ENCODE peak calls at places on chromosome 18, in ten cellular contexts. O is fibroblast of lung, A is transverse colon, I is astrocyte, W is MM.1S, B is heart left ventricle, M is cardiac muscle cell, H is upper lobe of right lung, R is aorta, D is mucosa of descending colon. V is an unnamed sample. For H3K4me1, the result is how much of the 10 kb centered on the place peaks cover.

GRCh38 chr18:46400449-46400848 is 256.6 kb downstream of the LOXHD1 start:
- DNase-seq in O (no peak), A (no peak), I (no peak), W (no peak), B (no peak), M (no peak), H (no peak), R (no peak), D (no peak), V (no peak)

GRCh38 chr18:28108801-28109200 is 68.1 kb downstream of the CDH2 start:
- DNase-seq in O (peak), A (no peak), I (peak), W (no peak), B (no peak), M (no peak), H (no peak), R (no peak), D (no peak), V (no peak)

GRCh38 chr18:9094307-9095226 is 7.9 kb upstream of the NDUFV2 start:
- DNase-seq in O (peak), A (no peak), I (peak), W (no peak), B (no peak), M (no peak), H (no peak), R (no peak), D (no peak), V (no peak)

GRCh38 chr18:76491436-76491800 is 3.6 kb downstream of the ZNF516 start:
- DNase-seq in O (peak), A (peak), I (peak), W (peak), B (peak), M (peak), H (peak), R (peak), D (peak), V (peak)

GRCh38 chr18:54558609-54559585 is 32.1 kb upstream of the DYNAP start:
- DNase-seq in O (peak), A (no peak), I (peak), W (peak), B (no peak), M (peak), H (no peak), R (no peak), D (no peak), V (no peak)

GRCh38 chr18:61921621-61922235 is 28.9 kb upstream of the RNF152 start:
- DNase-seq in O (no peak), A (no peak), I (no peak), W (no peak), B (no peak), M (no peak), H (no peak), R (no peak), D (no peak), V (no peak)

GRCh38 chr18:23935804-23936203 is 78.8 kb upstream of the TTC39C start:
- DNase-seq in O (no peak), A (peak), I (no peak), W (no peak), B (no peak), M (no peak), H (no peak), R (no peak), D (no peak), V (no peak)

GRCh38 chr18:73990241-73990640 is 157.4 kb downstream of the FBXO15 start:
- DNase-seq in O (no peak), A (no peak), I (no peak), W (no peak), B (no peak), M (no peak), H (no peak), R (no peak), D (no peak), V (no peak)

GRCh38 chr18:79405019-79405780 is 9.5 kb downstream of the NFATC1 start:
- DNase-seq in O (no peak), A (no peak), I (no peak), W (no peak), B (no peak), M (no peak), H (peak), R (peak), D (peak), V (no peak)

GRCh38 chr18:50654658-50655550 is 95.0 kb downstream of the MAPK4 start:
- DNase-seq in O (no peak), A (no peak), I (no peak), W (no peak), B (no peak), M (peak), H (no peak), R (no peak), D (no peak), V (peak)

GRCh38 chr18:8040021-8040420 is 472.9 kb downstream of the PTPRM start:
- DNase-seq in O (no peak), A (no peak), I (no peak), W (no peak), B (no peak), M (no peak), H (no peak), R (no peak), D (no peak), V (no peak)

GRCh38 chr18:2096581-2096980 is 474.7 kb downstream of the METTL4 start:
- DNase-seq in O (peak), A (no peak), I (peak), W (no peak), B (no peak), M (no peak), H (no peak), R (no peak), D (no peak), V (no peak)

GRCh38 chr18:79405781-79406575 is 10.2 kb downstream of the NFATC1 start:
- DNase-seq in O (no peak), A (peak), I (no peak), W (no peak), B (peak), M (no peak), H (peak), R (peak), D (peak), V (peak)

GRCh38 chr18:4208408-4208807 is 246.7 kb downstream of the DLGAP1 start:
- DNase-seq in O (no peak), A (no peak), I (no peak), W (no peak), B (no peak), M (no peak), H (no peak), R (no peak), D (no peak), V (no peak)

GRCh38 chr18:35564795-35565453 is 16.6 kb upstream of the GALNT1 start:
- DNase-seq in O (no peak), A (no peak), I (no peak), W (no peak), B (no peak), M (no peak), H (no peak), R (no peak), D (no peak), V (no peak)

GRCh38 chr18:25305584-25305983 is 46.4 kb downstream of the ZNF521 start:
- DNase-seq in O (peak), A (no peak), I (no peak), W (no peak), B (no peak), M (no peak), H (no peak), R (no peak), D (no peak), V (no peak)

GRCh38 chr18:67766930-67767329 is 250.4 kb upstream of the DSEL start:
- DNase-seq in O (peak), A (no peak), I (peak), W (no peak), B (no peak), M (no peak), H (no peak), R (no peak), D (no peak), V (no peak)

GRCh38 chr18:22466608-22467390 is 49.1 kb upstream of the CTAGE1 start:
- DNase-seq in O (peak), A (no peak), I (peak), W (no peak), B (peak), M (no peak), H (no peak), R (peak), D (no peak), V (no peak)

GRCh38 chr18:77004555-77005380 is 127.8 kb downstream of the MBP start:
- DNase-seq in O (no peak), A (no peak), I (no peak), W (no peak), B (no peak), M (no peak), H (peak), R (peak), D (no peak), V (no peak)

GRCh38 chr18:58287626-58288289 is 243.7 kb downstream of the NEDD4L start:
- DNase-seq in O (peak), A (peak), I (no peak), W (no peak), B (no peak), M (no peak), H (no peak), R (no peak), D (peak), V (no peak)

GRCh38 chr18:58284699-58285490 is 240.9 kb downstream of the NEDD4L start:
- DNase-seq in O (no peak), A (no peak), I (no peak), W (no peak), B (no peak), M (no peak), H (no peak), R (no peak), D (no peak), V (no peak)

GRCh38 chr18:58288922-58289797 is 245.1 kb downstream of the NEDD4L start:
- DNase-seq in O (peak), A (no peak), I (peak), W (no peak), B (no peak), M (peak), H (no peak), R (no peak), D (no peak), V (peak)

GRCh38 chr18:58285731-58286130 is 241.7 kb downstream of the NEDD4L start:
- DNase-seq in O (no peak), A (no peak), I (no peak), W (no peak), B (no peak), M (no peak), H (no peak), R (no peak), D (no peak), V (no peak)

DNA sequence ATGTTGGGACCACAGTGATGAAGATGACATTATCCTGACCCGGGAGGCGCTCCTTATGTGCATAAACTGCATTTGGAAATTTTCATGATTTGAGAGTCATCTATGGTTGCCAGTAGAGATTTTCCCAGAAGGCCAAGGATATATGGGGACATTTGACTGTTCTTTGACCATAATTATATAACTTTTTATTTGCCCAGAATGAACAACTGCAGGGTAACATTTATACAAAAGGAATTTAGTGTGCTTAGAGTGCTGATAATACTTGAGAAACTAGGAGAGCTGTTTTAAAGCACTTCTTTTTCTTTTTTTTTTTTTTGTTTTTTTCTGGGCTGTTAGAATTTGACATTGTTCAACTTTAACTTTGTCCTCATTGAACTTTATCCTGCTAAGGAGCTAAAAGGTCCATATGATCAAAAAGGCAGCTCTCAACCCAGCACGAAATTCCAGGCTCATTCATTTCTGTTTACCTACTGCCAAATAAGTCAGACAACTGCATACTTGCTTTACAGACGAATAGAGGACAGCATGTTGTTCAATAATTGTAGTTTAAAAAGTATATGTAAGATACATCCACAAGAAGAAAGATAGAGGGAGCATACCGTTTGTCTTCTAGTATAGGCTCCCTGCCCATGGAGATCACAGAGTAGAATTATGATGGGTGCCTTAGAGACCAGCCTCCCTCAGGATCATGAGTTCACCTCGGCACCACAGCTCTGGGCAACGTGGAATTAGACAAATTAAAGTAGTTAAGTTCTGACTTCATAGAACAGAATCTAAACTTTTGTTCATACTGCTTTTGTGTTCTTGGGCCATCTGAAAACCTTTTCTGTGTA is 243.0 kb downstream of the NEDD4L start:
- DNase-seq in O (no peak), A (no peak), I (no peak), W (no peak), B (no peak), M (no peak), H (no peak), R (no peak), D (no peak), V (no peak)
- H3K4me1 ChIP-seq in O (under half), A (under half), I (under half), W (under half), B (under half), M (under half), H (under half), R (under half), D (under half), V (half or more)

GRCh38 chr18:63301458-63301857 is 18.1 kb downstream of the BCL2 start:
- DNase-seq in O (no peak), A (no peak), I (no peak), W (no peak), B (peak), M (no peak), H (no peak), R (no peak), D (no peak), V (no peak)
- H3K4me1 ChIP-seq in O (under half), A (under half), I (under half), W (under half), B (under half), M (under half), H (under half), R (under half), D (under half), V (under half)

GRCh38 chr18:59873616-59874015 is 26.2 kb upstream of the PMAIP1 start:
- DNase-seq in O (no peak), A (no peak), I (no peak), W (no peak), B (no peak), M (no peak), H (no peak), R (no peak), D (no peak), V (no peak)

GRCh38 chr18:59878644-59879043 is 21.2 kb upstream of the PMAIP1 start:
- DNase-seq in O (peak), A (no peak), I (peak), W (no peak), B (no peak), M (no peak), H (no peak), R (no peak), D (no peak), V (no peak)

GRCh38 chr18:59877366-59877765 is 22.4 kb upstream of the PMAIP1 start:
- DNase-seq in O (no peak), A (no peak), I (no peak), W (no peak), B (no peak), M (no peak), H (no peak), R (no peak), D (no peak), V (no peak)

GRCh38 chr18:59874166-59874565 is 25.6 kb upstream of the PMAIP1 start:
- DNase-seq in O (peak), A (no peak), I (peak), W (no peak), B (no peak), M (no peak), H (no peak), R (no peak), D (no peak), V (no peak)

DNA sequence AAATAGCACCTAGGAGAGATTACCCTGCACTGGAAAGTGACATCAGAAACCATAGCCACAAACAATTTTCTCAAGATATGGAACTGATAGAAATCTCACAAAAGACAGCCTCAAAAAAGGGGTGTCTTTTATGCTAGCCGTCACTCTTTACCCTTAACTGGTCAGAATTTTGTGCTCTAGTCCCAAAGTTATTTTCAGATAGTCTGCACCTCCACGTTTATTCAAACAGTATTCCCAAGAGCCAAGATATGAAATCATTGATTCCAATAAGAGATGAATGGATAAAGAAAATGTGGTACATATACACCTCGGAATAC is 23.5 kb upstream of the PMAIP1 start:
- DNase-seq in O (no peak), A (no peak), I (no peak), W (peak), B (no peak), M (no peak), H (no peak), R (no peak), D (no peak), V (no peak)
- H3K4me1 ChIP-seq in O (under half), A (under half), I (under half), W (under half), B (under half), M (under half), H (under half), R (under half), D (under half), V (under half)

GRCh38 chr18:58859935-58860334 is 4.7 kb upstream of the ZNF532 start:
- DNase-seq in O (no peak), A (no peak), I (no peak), W (no peak), B (no peak), M (no peak), H (no peak), R (no peak), D (no peak), V (no peak)
- H3K4me1 ChIP-seq in O (under half), A (under half), I (under half), W (under half), B (under half), M (under half), H (under half), R (under half), D (under half), V (under half)

GRCh38 chr18:419542-420175 is 80.8 kb downstream of the COLEC12 start:
- DNase-seq in O (no peak), A (no peak), I (no peak), W (no peak), B (no peak), M (no peak), H (no peak), R (no peak), D (no peak), V (no peak)
- H3K4me1 ChIP-seq in O (under half), A (under half), I (under half), W (under half), B (under half), M (under half), H (under half), R (under half), D (under half), V (under half)

DNA sequence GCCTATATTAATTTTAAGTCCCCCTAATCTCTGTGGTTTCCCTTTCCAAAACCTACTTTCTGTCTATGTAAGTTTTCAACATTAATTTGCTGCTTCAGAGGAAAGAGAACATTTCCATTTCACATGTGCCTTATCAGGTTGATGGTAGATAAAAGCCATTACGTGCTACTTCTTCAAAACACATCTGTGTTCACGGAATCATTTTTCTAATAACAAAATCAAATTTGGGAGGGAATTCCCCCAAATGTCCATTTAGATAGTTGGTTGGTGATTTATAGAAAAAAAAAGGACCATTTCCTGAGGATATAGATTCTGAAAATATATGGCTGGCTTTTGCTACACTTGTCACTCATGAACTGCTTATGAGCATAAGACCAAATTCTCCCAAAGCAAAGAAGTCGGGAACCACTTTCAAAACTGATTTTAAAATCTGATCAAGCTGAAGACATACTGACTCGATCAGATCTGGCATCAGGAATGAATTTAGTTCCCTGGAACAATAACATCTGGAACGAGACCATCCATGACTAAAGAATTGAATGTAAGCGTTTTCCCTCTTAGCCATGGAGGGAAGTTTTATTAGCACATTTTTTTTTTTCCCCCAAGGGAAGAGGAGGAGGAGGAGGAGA is 8.2 kb downstream of the PTGR3 start:
- DNase-seq in O (no peak), A (no peak), I (no peak), W (no peak), B (no peak), M (no peak), H (no peak), R (no peak), D (no peak), V (no peak)
- H3K4me1 ChIP-seq in O (under half), A (under half), I (under half), W (under half), B (under half), M (under half), H (under half), R (under half), D (under half), V (half or more)

DNA sequence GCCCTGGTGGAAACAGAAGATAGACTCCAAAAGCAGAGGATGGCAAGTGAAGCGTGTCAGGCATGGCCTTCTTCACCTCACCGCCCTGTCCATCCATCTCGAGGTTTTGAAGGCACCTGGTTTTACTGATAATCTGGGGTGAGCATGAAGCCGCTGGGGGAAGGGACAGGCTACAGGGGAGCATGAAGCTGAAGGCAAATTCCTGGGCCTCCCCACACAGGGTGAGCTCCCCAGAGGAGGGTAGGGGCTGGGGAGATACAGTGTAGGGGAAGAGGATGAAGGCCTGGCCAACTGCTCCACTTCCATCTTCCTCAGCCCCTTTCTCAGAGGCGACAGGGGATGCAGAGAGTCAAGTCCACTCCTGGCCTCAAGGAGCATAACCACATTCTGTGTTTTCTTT is 228.3 kb upstream of the SMAD2 start:
- DNase-seq in O (no peak), A (no peak), I (no peak), W (no peak), B (no peak), M (no peak), H (no peak), R (no peak), D (no peak), V (no peak)
- H3K4me1 ChIP-seq in O (under half), A (under half), I (under half), W (under half), B (under half), M (under half), H (under half), R (under half), D (under half), V (under half)

GRCh38 chr18:13264986-13265900 is 46.7 kb downstream of the LDLRAD4 start:
- DNase-seq in O (no peak), A (no peak), I (no peak), W (no peak), B (no peak), M (no peak), H (peak), R (no peak), D (no peak), V (no peak)
- H3K4me1 ChIP-seq in O (under half), A (half or more), I (under half), W (under half), B (under half), M (under half), H (under half), R (under half), D (under half), V (half or more)